ENCODE peak calls at places on chromosomes 6 and 20, in nine cellular contexts. T, P, C, S, Z, H, O, K and W are unnamed samples.

GRCh38 chr6:158041788-158042187 is 60.1 kb downstream of the SYNJ2 start:
- DNase-seq in T (no peak), P (no peak), C (no peak), S (no peak), Z (no peak), H (no peak), O (no peak), K (no peak), W (no peak)

GRCh38 chr20:9359561-9360308 is 154.7 kb upstream of the LAMP5 start:
- DNase-seq in T (peak), P (peak), C (peak), S (no peak), Z (no peak), H (no peak), O (peak), K (peak), W (no peak)

GRCh38 chr6:14254505-14254904 is 136.9 kb downstream of the CD83 start:
- DNase-seq in T (no peak), P (peak), C (no peak), S (no peak), Z (no peak), H (no peak), O (no peak), K (no peak), W (no peak)

GRCh38 chr6:110329348-110329728 is 28.8 kb downstream of the METTL24 start:
- DNase-seq in T (no peak), P (no peak), C (peak), S (no peak), Z (no peak), H (no peak), O (no peak), K (peak), W (no peak)

GRCh38 chr6:96301023-96301422 is 220.6 kb upstream of the UFL1 start:
- DNase-seq in T (no peak), P (no peak), C (no peak), S (no peak), Z (no peak), H (no peak), O (no peak), K (no peak), W (no peak)

GRCh38 chr20:20367681-20368413 is at the start of gene INSM1:
- DNase-seq in T (peak), P (no peak), C (no peak), S (no peak), Z (no peak), H (no peak), O (no peak), K (no peak), W (no peak)

GRCh38 chr20:3565851-3566250 is 95.0 kb downstream of the ATRN start:
- DNase-seq in T (no peak), P (no peak), C (no peak), S (no peak), Z (no peak), H (no peak), O (no peak), K (no peak), W (no peak)

GRCh38 chr20:5531318-5532081 is 214.7 kb upstream of the PROKR2 start:
- DNase-seq in T (no peak), P (no peak), C (peak), S (no peak), Z (no peak), H (peak), O (no peak), K (peak), W (no peak)

GRCh38 chr20:2203436-2203835 is 92.4 kb upstream of the TGM3 start:
- DNase-seq in T (no peak), P (no peak), C (no peak), S (no peak), Z (no peak), H (no peak), O (no peak), K (no peak), W (no peak)

GRCh38 chr6:110654096-110654820 is 161.0 kb downstream of the CDK19 start:
- DNase-seq in T (no peak), P (no peak), C (peak), S (no peak), Z (no peak), H (no peak), O (no peak), K (no peak), W (no peak)

GRCh38 chr20:34907616-34908469 is 31.4 kb downstream of the ACSS2 start:
- DNase-seq in T (peak), P (no peak), C (peak), S (peak), Z (peak), H (no peak), O (peak), K (peak), W (peak)

GRCh38 chr6:16236648-16237199 is 1.7 kb upstream of the GMPR start:
- DNase-seq in T (no peak), P (peak), C (peak), S (no peak), Z (no peak), H (no peak), O (peak), K (peak), W (no peak)

GRCh38 chr6:45555981-45556771 is 178.4 kb upstream of the SUPT3H start:
- DNase-seq in T (no peak), P (no peak), C (peak), S (no peak), Z (no peak), H (no peak), O (no peak), K (peak), W (no peak)

GRCh38 chr20:1810926-1811620 is 84.1 kb upstream of the SIRPA start:
- DNase-seq in T (no peak), P (no peak), C (peak), S (peak), Z (no peak), H (no peak), O (no peak), K (peak), W (no peak)

GRCh38 chr20:21105429-21106170 is 558 bp downstream of the LINC00237 start:
- DNase-seq in T (no peak), P (no peak), C (no peak), S (no peak), Z (no peak), H (no peak), O (no peak), K (no peak), W (no peak)

GRCh38 chr20:24632581-24632980 is 163.2 kb downstream of the SYNDIG1 start:
- DNase-seq in T (no peak), P (no peak), C (no peak), S (peak), Z (no peak), H (no peak), O (no peak), K (no peak), W (no peak)

GRCh38 chr20:15789083-15789482 is 784.2 kb downstream of the KIF16B start:
- DNase-seq in T (no peak), P (no peak), C (no peak), S (no peak), Z (no peak), H (no peak), O (no peak), K (no peak), W (no peak)

GRCh38 chr6:57303931-57304681 is 13.3 kb upstream of the PRIM2 start:
- DNase-seq in T (no peak), P (no peak), C (no peak), S (no peak), Z (no peak), H (no peak), O (no peak), K (peak), W (no peak)

GRCh38 chr6:73577605-73578160 is 56.9 kb upstream of the EEF1A1 start:
- DNase-seq in T (no peak), P (no peak), C (no peak), S (no peak), Z (no peak), H (no peak), O (no peak), K (peak), W (no peak)

GRCh38 chr6:39998126-39998525 is 63.9 kb upstream of the MOCS1 start:
- DNase-seq in T (no peak), P (no peak), C (no peak), S (no peak), Z (no peak), H (no peak), O (no peak), K (no peak), W (no peak)

GRCh38 chr6:128305228-128305627 is 215.2 kb downstream of the PTPRK start:
- DNase-seq in T (no peak), P (no peak), C (peak), S (no peak), Z (no peak), H (no peak), O (no peak), K (no peak), W (no peak)

GRCh38 chr6:139027620-139028182 is 844 bp upstream of the ABRACL start:
- DNase-seq in T (peak), P (peak), C (peak), S (no peak), Z (no peak), H (peak), O (peak), K (peak), W (no peak)

GRCh38 chr6:35638679-35639078 is 50.0 kb downstream of the FKBP5 start:
- DNase-seq in T (no peak), P (no peak), C (no peak), S (no peak), Z (no peak), H (no peak), O (no peak), K (no peak), W (no peak)

GRCh38 chr6:79964607-79965081 is 17.3 kb upstream of the ELOVL4 start:
- DNase-seq in T (no peak), P (no peak), C (no peak), S (no peak), Z (no peak), H (no peak), O (no peak), K (no peak), W (no peak)

GRCh38 chr6:170462366-170463020 is 90.6 kb downstream of the PSMB1 start:
- DNase-seq in T (no peak), P (no peak), C (no peak), S (no peak), Z (no peak), H (no peak), O (no peak), K (no peak), W (no peak)

GRCh38 chr6:129709909-129710721 is at the start of gene ARHGAP18:
- DNase-seq in T (peak), P (peak), C (peak), S (peak), Z (peak), H (peak), O (peak), K (peak), W (peak)

GRCh38 chr20:34938466-34939163 is 17.0 kb downstream of the GSS start:
- DNase-seq in T (no peak), P (no peak), C (no peak), S (no peak), Z (no peak), H (no peak), O (peak), K (no peak), W (no peak)

GRCh38 chr20:35007891-35008290 is 52.2 kb downstream of the MYH7B start:
- DNase-seq in T (no peak), P (no peak), C (no peak), S (peak), Z (no peak), H (no peak), O (no peak), K (no peak), W (no peak)

GRCh38 chr20:59042796-59043621 is 423 bp upstream of the PRELID3B start:
- DNase-seq in T (peak), P (peak), C (peak), S (peak), Z (no peak), H (peak), O (peak), K (peak), W (peak)

GRCh38 chr6:87049779-87050178 is 45.1 kb downstream of the CGA start:
- DNase-seq in T (no peak), P (no peak), C (no peak), S (no peak), Z (no peak), H (no peak), O (no peak), K (no peak), W (no peak)